ENCODE peak calls at places on chromosomes 4 and X, in six cellular contexts. V, F, Y, Z, L and T are unnamed samples.

GRCh38 chrX:22952011-22952410 is 47.7 kb upstream of the DDX53 start:
- DNase-seq in Y (no peak), Z (no peak), F (no peak), L (no peak), V (no peak), T (no peak)

GRCh38 chr4:26916195-26916594 is 55.6 kb downstream of the STIM2 start:
- DNase-seq in V (no peak), F (no peak), Z (no peak), L (no peak), Y (no peak), T (no peak)

GRCh38 chr4:41245983-41246382 is 10.7 kb upstream of the UCHL1 start:
- DNase-seq in Y (no peak), L (no peak), F (no peak), Z (no peak), V (no peak), T (no peak)

GRCh38 chr4:108854781-108855180 is 91.9 kb upstream of the ETNPPL start:
- DNase-seq in Z (no peak), Y (no peak), L (no peak), V (no peak), F (no peak), T (no peak)

GRCh38 chr4:95627709-95628108 is 78.9 kb upstream of the UNC5C start:
- DNase-seq in Z (no peak), F (no peak), Y (no peak), V (no peak), L (no peak), T (no peak)

GRCh38 chrX:3712870-3713224 is 602 bp downstream of the PRKX start:
- DNase-seq in F (peak; percentile 11), Y (no peak), L (peak; percentile 54), V (peak; percentile 76), Z (no peak), T (peak; percentile 39)

GRCh38 chr4:70705146-70705855 is 16.5 kb upstream of the RUFY3 start:
- DNase-seq in F (peak; percentile 78), V (peak; percentile 87), Z (no peak), L (peak; percentile 83), Y (peak; percentile 52), T (peak; percentile 65)

GRCh38 chr4:76028242-76028859 is 5.1 kb upstream of the CXCL10 start:
- DNase-seq in V (no peak), Z (no peak), Y (no peak), F (no peak), L (no peak), T (no peak)

GRCh38 chrX:147811803-147812202 is 99.9 kb upstream of the FMR1 start:
- DNase-seq in Y (no peak), V (no peak), L (no peak), Z (no peak), F (no peak), T (no peak)

GRCh38 chr4:164790249-164790648 is 36.3 kb downstream of the SMIM31 start:
- DNase-seq in Z (no peak), F (no peak), L (no peak), V (no peak), Y (no peak), T (no peak)

GRCh38 chr4:124386648-124387047 is 325.9 kb downstream of the ANKRD50 start:
- DNase-seq in V (no peak), F (no peak), Y (no peak), Z (no peak), L (no peak), T (no peak)

DNA sequence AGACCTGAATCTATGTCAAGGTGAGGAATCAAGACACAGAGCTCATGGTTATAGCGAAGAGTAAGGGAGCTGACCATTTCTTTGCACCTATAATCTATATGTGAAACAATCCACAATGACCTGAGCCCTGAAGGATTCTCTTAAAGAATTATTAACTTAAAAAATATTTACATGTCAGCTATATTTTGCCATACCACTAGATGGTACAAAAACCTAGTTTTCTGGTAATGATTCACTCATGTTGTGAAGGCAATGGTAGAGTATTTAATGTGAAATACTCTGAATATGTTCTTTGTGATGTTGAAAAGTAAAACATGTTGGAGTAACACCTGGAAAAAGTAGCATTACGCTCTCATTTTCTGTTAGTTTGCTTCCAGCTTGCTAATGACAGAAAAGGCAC is 40.0 kb downstream of the VGLL1 start:
- DNase-seq in L (no peak), V (no peak), Z (no peak), Y (no peak), F (no peak), T (no peak)
- TF ChIP-seq CTCF in L (peak; percentile 20), V (no peak), Z (no peak), Y (no peak), F (no peak), T (no peak)

GRCh38 chr4:1579834-1580686 is 104.1 kb downstream of the FAM53A start:
- DNase-seq in F (peak; percentile 99), Y (peak; percentile 67), L (peak; percentile 83), V (peak; percentile 96), Z (no peak), T (peak; percentile 99)

GRCh38 chr4:1578968-1579833 is 104.9 kb downstream of the FAM53A start:
- DNase-seq in Y (peak; percentile 47), F (peak; percentile 78), L (peak; percentile 56), Z (no peak), V (peak; percentile 92), T (peak; percentile 88)

GRCh38 chr4:1576961-1577814 is 106.9 kb downstream of the FAM53A start:
- DNase-seq in V (peak; percentile 53), Y (no peak), Z (no peak), F (no peak), L (no peak), T (no peak)

GRCh38 chr4:1577818-1578217 is 106.3 kb downstream of the FAM53A start:
- DNase-seq in F (no peak), Y (no peak), Z (no peak), V (peak; percentile 50), L (no peak), T (no peak)

GRCh38 chr4:1578301-1578781 is 105.8 kb downstream of the FAM53A start:
- DNase-seq in Y (no peak), L (no peak), Z (no peak), F (peak; percentile 62), V (peak; percentile 59), T (no peak)
- TF ChIP-seq CTCF in Y (no peak), L (no peak), Z (no peak), F (no peak), V (no peak), T (no peak)

GRCh38 chr4:3136454-3136853 is 62.0 kb downstream of the HTT start:
- DNase-seq in Y (no peak), F (no peak), Z (no peak), V (no peak), L (no peak), T (no peak)
- TF ChIP-seq CTCF in Y (no peak), F (no peak), Z (peak; percentile 29), V (no peak), L (peak; percentile 12), T (peak; percentile 21)

GRCh38 chr4:3765271-3766206 is 646 bp upstream of the ADRA2C start:
- DNase-seq in L (no peak), Y (peak; percentile 53), V (no peak), Z (no peak), F (peak; percentile 70), T (no peak)
- TF ChIP-seq CTCF in L (no peak), Y (peak; percentile 52), V (no peak), Z (no peak), F (no peak), T (no peak)

DNA sequence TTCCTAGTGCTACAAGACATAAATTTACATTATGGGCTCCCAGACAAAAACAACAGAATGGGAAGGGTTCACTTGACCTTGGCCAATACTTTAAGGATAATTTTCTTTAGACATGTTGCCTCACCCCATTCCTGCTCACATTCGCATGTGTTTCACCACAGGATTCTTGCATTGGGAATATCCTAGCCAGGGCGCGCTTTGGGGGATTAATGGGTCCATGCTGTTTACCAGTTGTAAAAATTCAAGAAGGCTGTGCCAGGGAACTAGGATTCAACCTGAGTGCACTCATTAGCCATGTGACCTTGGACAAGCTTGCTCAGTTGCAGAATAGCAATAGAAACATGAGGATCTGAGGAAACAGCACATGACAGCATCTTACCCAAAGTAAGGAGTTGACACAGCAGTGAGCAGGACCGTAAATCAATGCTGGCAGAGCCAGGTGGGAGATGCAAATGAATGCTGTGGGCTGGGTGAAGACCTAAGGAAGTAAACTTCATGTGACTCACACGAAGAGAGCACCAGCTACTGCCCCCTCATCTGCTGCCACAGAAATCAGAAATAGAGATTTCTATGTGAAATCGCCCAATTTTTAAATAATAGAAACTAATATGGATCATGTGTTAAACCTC is 72.9 kb upstream of the C1QTNF7 start:
- DNase-seq in L (no peak), Z (no peak), F (no peak), Y (no peak), V (no peak), T (no peak)
- TF ChIP-seq CTCF in L (no peak), Z (no peak), F (no peak), Y (no peak), V (no peak), T (no peak)

DNA sequence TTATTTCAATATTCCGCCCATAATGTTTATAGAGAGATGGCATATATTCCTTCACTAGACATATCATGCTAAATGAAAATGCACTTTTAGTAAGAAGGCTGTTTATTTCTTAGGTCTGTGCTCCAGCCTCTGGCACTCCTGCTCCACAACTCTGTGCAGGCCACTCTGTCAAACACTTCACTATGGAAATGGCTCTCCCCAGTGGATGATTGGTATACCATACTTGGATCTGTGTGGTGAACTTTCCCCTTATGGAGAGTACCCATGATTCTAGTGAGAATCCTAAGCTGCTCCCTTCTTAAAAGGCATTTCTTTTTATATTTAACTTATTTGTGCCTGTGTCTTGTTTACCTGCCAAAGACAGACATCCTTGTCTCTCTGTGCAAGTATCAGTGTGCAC is 480.1 kb upstream of the GALNT7 start:
- DNase-seq in Z (no peak), V (no peak), L (no peak), F (no peak), Y (no peak), T (no peak)
- TF ChIP-seq CTCF in Z (no peak), V (no peak), L (no peak), F (no peak), Y (no peak), T (no peak)